ENCODE peak calls at places on chromosome 7, in four cellular contexts. D, T, Z and G are unnamed samples.
A peak's percentile ranks its signal among the peaks of the same experiment; 100 is the strongest.

GRCh38 chr7:105461518-105461917 is 60.6 kb downstream of the PUS7 start:
- DNase-seq in D (no peak), T (no peak), Z (no peak), G (no peak)

GRCh38 chr7:155456772-155457543 is 971 bp upstream of the EN2 start:
- DNase-seq in D (peak; percentile 38), T (peak; percentile 83), Z (peak; percentile 82), G (peak; percentile 29)

GRCh38 chr7:28773423-28774129 is 184.6 kb downstream of the TRIL start:
- DNase-seq in D (no peak), T (peak; percentile 66), Z (peak; percentile 87), G (no peak)

GRCh38 chr7:33392143-33392542 is 262.8 kb downstream of the BBS9 start:
- DNase-seq in D (no peak), T (peak; percentile 98), Z (peak; percentile 99), G (peak; percentile 96)

GRCh38 chr7:12518920-12519681 is 51.4 kb upstream of the SCIN start:
- DNase-seq in D (no peak), T (no peak), Z (no peak), G (peak; percentile 7)

GRCh38 chr7:79876769-79877362 is 257.8 kb upstream of the GNAI1 start:
- DNase-seq in D (no peak), T (no peak), Z (no peak), G (no peak)

GRCh38 chr7:4168556-4168955 is 513.5 kb upstream of the FOXK1 start:
- DNase-seq in D (no peak), T (no peak), Z (no peak), G (no peak)

GRCh38 chr7:29636009-29636351 is 72.3 kb downstream of the PRR15 start:
- DNase-seq in D (no peak), T (no peak), Z (no peak), G (no peak)

GRCh38 chr7:101753316-101753715 is 64.1 kb upstream of the CUX1 start:
- DNase-seq in D (no peak), T (no peak), Z (no peak), G (no peak)

GRCh38 chr7:98284335-98285036 is 3.0 kb downstream of the BRI3 start:
- DNase-seq in D (no peak), T (no peak), Z (no peak), G (no peak)

GRCh38 chr7:131183611-131184119 is 144.0 kb upstream of the MKLN1 start:
- DNase-seq in D (peak; percentile 8), T (no peak), Z (no peak), G (no peak)

GRCh38 chr7:1086588-1087461 is 1.1 kb upstream of the GPER1 start:
- DNase-seq in D (peak; percentile 55), T (peak; percentile 29), Z (no peak), G (no peak)

GRCh38 chr7:158824028-158824427 is 5.3 kb downstream of the ESYT2 start:
- DNase-seq in D (peak; percentile 56), T (no peak), Z (no peak), G (no peak)

GRCh38 chr7:28732037-28732869 is 225.9 kb downstream of the TRIL start:
- DNase-seq in D (no peak), T (no peak), Z (peak; percentile 16), G (peak; percentile 26)

GRCh38 chr7:134284952-134285351 is 31.8 kb downstream of the SLC35B4 start:
- DNase-seq in D (no peak), T (no peak), Z (no peak), G (no peak)

GRCh38 chr7:519974-520458 is 370 bp upstream of the PDGFA start:
- DNase-seq in D (peak; percentile 21), T (peak; percentile 25), Z (peak; percentile 49), G (peak; percentile 36)

GRCh38 chr7:69429817-69430501 is 168.3 kb upstream of the AUTS2 start:
- DNase-seq in D (no peak), T (peak; percentile 92), Z (peak; percentile 78), G (no peak)

GRCh38 chr7:2726316-2727018 is 38.5 kb downstream of the AMZ1 start:
- DNase-seq in D (no peak), T (no peak), Z (no peak), G (no peak)

GRCh38 chr7:45032421-45032820 is 32.4 kb downstream of the CCM2 start:
- DNase-seq in D (no peak), T (no peak), Z (no peak), G (no peak)

GRCh38 chr7:102175423-102176170 is 111.1 kb upstream of the SH2B2 start:
- DNase-seq in D (no peak), T (no peak), Z (no peak), G (no peak)

GRCh38 chr7:29196971-29197370 is 2.4 kb downstream of the CHN2 start:
- DNase-seq in D (no peak), T (no peak), Z (no peak), G (peak; percentile 48)